ENCODE peak calls at places on chromosomes 5 and 9, in eight cellular contexts. One of them, this sample, is unnamed.

GRCh38 chr5:154236459-154237375 is 46.2 kb downstream of the GALNT10 start:
- DNase-seq in thoracic aorta: no peak
- DNase-seq in endothelial cell: no peak
- DNase-seq in WTC11: no peak
- DNase-seq in IMR-90: no peak
- DNase-seq in fibroblast of lung: no peak
- DNase-seq in HCT116: no peak
- DNase-seq in GM12865: peak
- DNase-seq in this sample: no peak

GRCh38 chr5:139064613-139065012 is 133.6 kb downstream of the SIL1 start:
- DNase-seq in fibroblast of lung: no peak
- DNase-seq in thoracic aorta: no peak
- DNase-seq in GM12865: no peak
- DNase-seq in WTC11: no peak
- DNase-seq in HCT116: no peak
- DNase-seq in IMR-90: no peak
- DNase-seq in endothelial cell: no peak
- DNase-seq in this sample: no peak

GRCh38 chr5:113330533-113331200 is 104.1 kb downstream of the TSSK1B start:
- DNase-seq in IMR-90: peak
- DNase-seq in endothelial cell: no peak
- DNase-seq in GM12865: peak
- DNase-seq in thoracic aorta: no peak
- DNase-seq in fibroblast of lung: peak
- DNase-seq in WTC11: no peak
- DNase-seq in HCT116: peak
- DNase-seq in this sample: no peak

GRCh38 chr5:130479045-130479804 is 575.0 kb downstream of the CHSY3 start:
- DNase-seq in fibroblast of lung: no peak
- DNase-seq in HCT116: no peak
- DNase-seq in GM12865: no peak
- DNase-seq in thoracic aorta: no peak
- DNase-seq in endothelial cell: no peak
- DNase-seq in WTC11: no peak
- DNase-seq in IMR-90: no peak
- DNase-seq in this sample: no peak

GRCh38 chr5:145991044-145991575 is 54.7 kb downstream of the SH3RF2 start:
- DNase-seq in WTC11: no peak
- DNase-seq in fibroblast of lung: peak
- DNase-seq in HCT116: no peak
- DNase-seq in GM12865: no peak
- DNase-seq in thoracic aorta: no peak
- DNase-seq in endothelial cell: no peak
- DNase-seq in IMR-90: peak
- DNase-seq in this sample: no peak

GRCh38 chr5:81105261-81105877 is 127.8 kb upstream of the CKMT2 start:
- DNase-seq in IMR-90: no peak
- DNase-seq in WTC11: no peak
- DNase-seq in fibroblast of lung: no peak
- DNase-seq in endothelial cell: no peak
- DNase-seq in GM12865: no peak
- DNase-seq in HCT116: no peak
- DNase-seq in thoracic aorta: no peak
- DNase-seq in this sample: no peak

GRCh38 chr9:89771205-89771604 is 166.4 kb downstream of the GADD45G start:
- DNase-seq in IMR-90: no peak
- DNase-seq in thoracic aorta: no peak
- DNase-seq in WTC11: no peak
- DNase-seq in GM12865: no peak
- DNase-seq in HCT116: no peak
- DNase-seq in fibroblast of lung: no peak
- DNase-seq in endothelial cell: no peak
- DNase-seq in this sample: no peak

GRCh38 chr5:72597456-72597948 is 90.3 kb upstream of the ZNF366 start:
- DNase-seq in WTC11: no peak
- DNase-seq in HCT116: no peak
- DNase-seq in thoracic aorta: no peak
- DNase-seq in endothelial cell: peak
- DNase-seq in GM12865: no peak
- DNase-seq in fibroblast of lung: peak
- DNase-seq in IMR-90: peak
- DNase-seq in this sample: no peak

GRCh38 chr5:10607666-10608442 is 44.0 kb downstream of the ANKRD33B start:
- DNase-seq in fibroblast of lung: peak
- DNase-seq in WTC11: no peak
- DNase-seq in thoracic aorta: no peak
- DNase-seq in IMR-90: peak
- DNase-seq in HCT116: no peak
- DNase-seq in endothelial cell: no peak
- DNase-seq in GM12865: peak
- DNase-seq in this sample: no peak

GRCh38 chr5:15799014-15799413 is 299.0 kb downstream of the FBXL7 start:
- DNase-seq in GM12865: no peak
- DNase-seq in endothelial cell: no peak
- DNase-seq in HCT116: no peak
- DNase-seq in fibroblast of lung: no peak
- DNase-seq in WTC11: no peak
- DNase-seq in thoracic aorta: no peak
- DNase-seq in IMR-90: no peak
- DNase-seq in this sample: no peak

GRCh38 chr5:87347841-87348240 is 64.9 kb downstream of the CCNH start:
- DNase-seq in thoracic aorta: no peak
- DNase-seq in HCT116: no peak
- DNase-seq in GM12865: no peak
- DNase-seq in endothelial cell: no peak
- DNase-seq in WTC11: no peak
- DNase-seq in fibroblast of lung: no peak
- DNase-seq in IMR-90: peak
- DNase-seq in this sample: no peak

GRCh38 chr5:73909474-73909873 is 283.5 kb downstream of the ARHGEF28 start:
- DNase-seq in IMR-90: no peak
- DNase-seq in WTC11: no peak
- DNase-seq in endothelial cell: no peak
- DNase-seq in HCT116: no peak
- DNase-seq in thoracic aorta: no peak
- DNase-seq in fibroblast of lung: no peak
- DNase-seq in GM12865: no peak
- DNase-seq in this sample: peak
- TF ChIP-seq CTCF in IMR-90: no peak
- TF ChIP-seq CTCF in WTC11: no peak
- TF ChIP-seq CTCF in endothelial cell: no peak
- TF ChIP-seq CTCF in HCT116: no peak
- TF ChIP-seq CTCF in thoracic aorta: no peak
- TF ChIP-seq CTCF in fibroblast of lung: no peak
- TF ChIP-seq CTCF in GM12865: no peak
- TF ChIP-seq CTCF in this sample: no peak

GRCh38 chr9:131400627-131401026 is 6.7 kb downstream of the PRRC2B start:
- DNase-seq in GM12865: no peak
- DNase-seq in WTC11: no peak
- DNase-seq in fibroblast of lung: no peak
- DNase-seq in endothelial cell: no peak
- DNase-seq in HCT116: no peak
- DNase-seq in IMR-90: no peak
- DNase-seq in thoracic aorta: no peak
- DNase-seq in this sample: no peak

GRCh38 chr9:131399972-131400371 is 6.1 kb downstream of the PRRC2B start:
- DNase-seq in HCT116: no peak
- DNase-seq in WTC11: no peak
- DNase-seq in IMR-90: no peak
- DNase-seq in thoracic aorta: no peak
- DNase-seq in GM12865: no peak
- DNase-seq in endothelial cell: no peak
- DNase-seq in fibroblast of lung: no peak
- DNase-seq in this sample: no peak

GRCh38 chr9:131402738-131403492 is 9.0 kb downstream of the PRRC2B start:
- DNase-seq in WTC11: no peak
- DNase-seq in HCT116: no peak
- DNase-seq in fibroblast of lung: peak
- DNase-seq in endothelial cell: no peak
- DNase-seq in GM12865: no peak
- DNase-seq in IMR-90: peak
- DNase-seq in thoracic aorta: peak
- DNase-seq in this sample: no peak

GRCh38 chr9:131403493-131403773 is 9.5 kb downstream of the PRRC2B start:
- DNase-seq in WTC11: no peak
- DNase-seq in fibroblast of lung: no peak
- DNase-seq in IMR-90: no peak
- DNase-seq in GM12865: no peak
- DNase-seq in endothelial cell: no peak
- DNase-seq in thoracic aorta: no peak
- DNase-seq in HCT116: no peak
- DNase-seq in this sample: no peak

GRCh38 chr9:131402073-131402472 is 8.2 kb downstream of the PRRC2B start:
- DNase-seq in HCT116: no peak
- DNase-seq in endothelial cell: no peak
- DNase-seq in fibroblast of lung: peak
- DNase-seq in GM12865: no peak
- DNase-seq in thoracic aorta: no peak
- DNase-seq in IMR-90: peak
- DNase-seq in WTC11: no peak
- DNase-seq in this sample: no peak
- TF ChIP-seq CTCF in HCT116: no peak
- TF ChIP-seq CTCF in endothelial cell: no peak
- TF ChIP-seq CTCF in fibroblast of lung: no peak
- TF ChIP-seq CTCF in GM12865: no peak
- TF ChIP-seq CTCF in thoracic aorta: no peak
- TF ChIP-seq CTCF in IMR-90: peak
- TF ChIP-seq CTCF in WTC11: no peak
- TF ChIP-seq CTCF in this sample: no peak

DNA sequence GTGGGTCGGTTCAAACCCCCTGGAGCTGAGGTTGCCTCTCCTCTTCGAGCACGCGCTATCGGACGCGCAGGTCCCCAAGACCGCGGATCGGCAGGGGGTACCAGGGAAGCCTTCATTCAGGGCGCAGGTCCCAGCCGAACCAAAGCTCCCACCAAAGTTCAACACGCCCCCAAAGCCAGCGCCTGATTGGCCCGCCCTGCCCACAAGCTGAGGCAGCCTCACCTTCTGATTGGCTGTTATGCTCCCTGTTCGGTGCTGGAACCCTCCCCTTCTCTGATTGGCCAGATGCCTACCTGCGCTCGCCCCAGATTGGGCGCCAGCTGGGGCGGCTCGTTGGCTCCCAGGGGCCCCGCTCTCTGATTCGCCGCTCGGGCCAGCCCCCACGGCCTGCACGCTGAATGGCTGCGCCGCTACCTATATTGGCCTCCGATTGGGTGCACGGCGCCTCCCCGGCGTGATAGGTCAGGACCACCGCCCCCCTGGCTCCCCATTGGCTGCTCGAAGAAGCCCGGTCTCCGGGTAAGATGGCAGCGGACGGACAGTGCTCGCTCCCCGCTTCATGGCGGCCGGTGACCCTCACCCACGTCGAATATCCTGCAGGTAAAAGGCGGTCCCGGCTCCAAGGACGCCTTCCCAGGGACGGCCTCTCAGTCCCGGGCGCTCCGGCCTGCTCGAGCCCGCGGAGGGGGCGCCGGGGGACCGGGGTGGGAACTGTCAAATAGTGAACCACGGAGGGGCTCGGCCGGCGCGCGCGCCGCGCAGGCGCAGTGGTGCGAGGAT is at the start of gene DOLPP1:
- DNase-seq in fibroblast of lung: peak
- DNase-seq in endothelial cell: peak
- DNase-seq in IMR-90: peak
- DNase-seq in thoracic aorta: peak
- DNase-seq in WTC11: peak
- DNase-seq in HCT116: peak
- DNase-seq in GM12865: peak
- DNase-seq in this sample: peak
- TF ChIP-seq CTCF in fibroblast of lung: no peak
- TF ChIP-seq CTCF in endothelial cell: no peak
- TF ChIP-seq CTCF in IMR-90: no peak
- TF ChIP-seq CTCF in thoracic aorta: no peak
- TF ChIP-seq CTCF in WTC11: no peak
- TF ChIP-seq CTCF in HCT116: no peak
- TF ChIP-seq CTCF in GM12865: no peak
- TF ChIP-seq CTCF in this sample: no peak

DNA sequence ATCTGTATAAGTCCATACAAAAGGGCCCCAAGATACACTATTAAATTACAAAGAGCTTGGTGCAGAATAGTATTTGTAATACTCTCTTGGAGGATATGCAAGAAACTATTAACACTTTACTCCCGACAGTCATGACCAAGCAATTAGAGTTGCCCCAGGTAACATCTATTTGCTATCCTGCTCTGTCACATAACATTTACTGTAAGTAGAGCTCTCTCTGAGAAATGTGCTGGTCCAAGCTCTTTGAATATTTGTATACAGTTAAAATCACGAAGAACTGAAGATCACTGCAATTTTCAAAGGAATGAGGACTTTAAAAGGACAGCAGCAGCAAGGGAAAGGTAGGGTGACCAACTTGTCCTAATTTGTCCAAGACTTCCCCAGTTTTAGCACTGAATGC is 553.7 kb downstream of the RAB3C start:
- DNase-seq in endothelial cell: no peak
- DNase-seq in IMR-90: no peak
- DNase-seq in WTC11: no peak
- DNase-seq in HCT116: no peak
- DNase-seq in GM12865: no peak
- DNase-seq in fibroblast of lung: no peak
- DNase-seq in thoracic aorta: no peak
- DNase-seq in this sample: no peak
- TF ChIP-seq CTCF in endothelial cell: no peak
- TF ChIP-seq CTCF in IMR-90: no peak
- TF ChIP-seq CTCF in WTC11: no peak
- TF ChIP-seq CTCF in HCT116: no peak
- TF ChIP-seq CTCF in GM12865: no peak
- TF ChIP-seq CTCF in fibroblast of lung: no peak
- TF ChIP-seq CTCF in thoracic aorta: no peak
- TF ChIP-seq CTCF in this sample: no peak

DNA sequence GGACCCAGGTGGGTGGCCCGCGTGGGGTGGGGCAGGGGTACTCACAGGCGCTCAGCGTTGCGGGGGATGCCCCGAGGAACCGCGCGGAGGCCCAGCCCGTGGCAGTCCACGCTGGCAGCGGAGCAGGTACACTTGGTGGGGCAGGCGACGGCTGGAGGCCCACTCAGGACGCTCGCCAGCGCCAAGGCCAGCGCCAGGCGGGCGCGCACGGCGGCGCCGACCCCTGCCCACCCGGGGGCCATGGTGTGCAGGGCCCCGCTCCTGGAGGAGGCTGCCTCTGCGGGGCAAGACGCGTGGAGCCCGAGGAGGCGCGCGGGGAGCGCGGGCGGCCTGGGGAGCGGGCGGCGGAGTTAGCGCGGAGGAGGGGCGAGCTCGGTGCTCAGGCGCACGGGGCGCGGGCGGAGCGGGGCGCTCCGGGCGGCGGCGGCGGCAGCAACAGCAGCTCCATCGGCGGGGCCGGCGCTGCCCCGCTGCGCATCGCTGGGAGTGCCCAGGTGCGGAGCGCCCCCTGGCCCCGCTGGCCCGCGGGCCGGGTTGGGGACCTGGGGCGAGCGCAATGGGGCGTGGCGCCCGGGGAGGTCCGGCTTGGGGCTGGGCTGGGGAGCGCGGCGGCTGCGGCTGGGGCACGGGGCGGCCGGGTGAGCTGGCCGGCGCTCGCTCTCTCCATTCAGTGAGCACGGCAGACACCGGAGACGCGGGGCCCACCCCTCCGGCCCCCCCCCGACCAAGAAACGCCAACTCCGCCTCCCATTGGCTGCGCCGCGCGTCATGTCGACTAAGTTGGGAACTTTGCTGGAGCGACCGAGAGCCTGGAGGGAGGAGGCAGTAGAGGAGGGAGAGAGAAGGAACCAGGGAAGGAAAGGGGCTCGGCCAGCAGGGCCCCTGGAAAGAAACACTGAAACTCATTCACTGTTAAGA is at the start of gene SLIT3:
- DNase-seq in HCT116: no peak
- DNase-seq in fibroblast of lung: peak
- DNase-seq in thoracic aorta: peak
- DNase-seq in endothelial cell: peak
- DNase-seq in IMR-90: peak
- DNase-seq in GM12865: no peak
- DNase-seq in WTC11: peak
- DNase-seq in this sample: peak
- TF ChIP-seq CTCF in HCT116: no peak
- TF ChIP-seq CTCF in fibroblast of lung: no peak
- TF ChIP-seq CTCF in thoracic aorta: no peak
- TF ChIP-seq CTCF in endothelial cell: no peak
- TF ChIP-seq CTCF in IMR-90: no peak
- TF ChIP-seq CTCF in GM12865: no peak
- TF ChIP-seq CTCF in WTC11: no peak
- TF ChIP-seq CTCF in this sample: no peak